ENCODE peak calls at places on chromosomes 4 and X, in five cellular contexts. L is NCI-H774; Y is NCI-H460; V is caudate nucleus; E is stimulated activated CD4-positive, alpha-beta T cell treated with anti-CD3 and anti-CD28 coated beads, Interleukin-4, amount 100 ng/mL, for 1 hour. R is an unnamed sample.
A peak's percentile ranks its signal among the peaks of the same experiment; 100 is the strongest.

GRCh38 chr4:123555500-123556273 is 159.1 kb downstream of the SPRY1 start:
- DNase-seq in L (no peak), Y (no peak), V (peak; percentile 27), E (no peak), R (peak; percentile 62)

GRCh38 chr4:125681240-125681639 is 366.5 kb downstream of the FAT4 start:
- DNase-seq in L (no peak), Y (no peak), V (no peak), E (no peak), R (no peak)

GRCh38 chr4:46211406-46211805 is 87.6 kb upstream of the GABRG1 start:
- DNase-seq in L (no peak), Y (no peak), V (no peak), E (no peak), R (no peak)

GRCh38 chr4:5616331-5616950 is 91.9 kb downstream of the EVC2 start:
- DNase-seq in L (no peak), Y (no peak), V (no peak), E (no peak), R (no peak)

GRCh38 chr4:180060159-180060889 is 2182.9 kb upstream of the TENM3 start:
- DNase-seq in L (no peak), Y (peak; percentile 18), V (no peak), E (no peak), R (no peak)

GRCh38 chr4:8278009-8278395 is 8.4 kb downstream of the HTRA3 start:
- DNase-seq in L (no peak), Y (no peak), V (no peak), E (no peak), R (no peak)

GRCh38 chrX:34638116-34638515 is 19.0 kb downstream of the TMEM47 start:
- DNase-seq in L (no peak), Y (peak; percentile 22), V (no peak), E (no peak), R (no peak)

GRCh38 chrX:12249997-12250396 is 111.7 kb downstream of the FRMPD4 start:
- DNase-seq in L (no peak), Y (no peak), V (no peak), E (no peak), R (no peak)

GRCh38 chr4:46648088-46648744 is 258.3 kb upstream of the GABRA2 start:
- DNase-seq in L (peak; percentile 6), Y (peak; percentile 4), V (no peak), E (no peak), R (peak; percentile 2)

GRCh38 chrX:96771500-96771899 is 86.9 kb downstream of the DIAPH2 start:
- DNase-seq in L (no peak), Y (no peak), V (no peak), E (no peak), R (no peak)

GRCh38 chr4:110085131-110085530 is 113.3 kb downstream of the ELOVL6 start:
- DNase-seq in L (no peak), Y (no peak), V (no peak), E (no peak), R (no peak)

GRCh38 chr4:76090241-76090691 is 15.8 kb downstream of the ART3 start:
- DNase-seq in L (no peak), Y (no peak), V (no peak), E (no peak), R (peak; percentile 39)

GRCh38 chr4:87228561-87228860 is 8.1 kb upstream of the KLHL8 start:
- DNase-seq in L (no peak), Y (no peak), V (no peak), E (no peak), R (no peak)

GRCh38 chr4:163565228-163566040 is 70.9 kb downstream of the TMA16 start:
- DNase-seq in L (no peak), Y (no peak), V (no peak), E (no peak), R (no peak)

GRCh38 chr4:13626492-13627184 is 887 bp downstream of the BOD1L1 start:
- DNase-seq in L (no peak), Y (no peak), V (no peak), E (no peak), R (no peak)

GRCh38 chrX:150212672-150213480 is 150.2 kb upstream of the MAMLD1 start:
- DNase-seq in L (no peak), Y (no peak), V (no peak), E (no peak), R (no peak)

GRCh38 chrX:122913134-122913533 is 270.9 kb upstream of the GRIA3 start:
- DNase-seq in L (no peak), Y (no peak), V (no peak), E (no peak), R (no peak)

GRCh38 chr4:52824603-52825310 is 37.4 kb upstream of the RASL11B start:
- DNase-seq in L (no peak), Y (no peak), V (no peak), E (no peak), R (no peak)

GRCh38 chr4:6710282-6710681 is 617 bp upstream of the MRFAP1L1 start:
- DNase-seq in L (no peak), Y (no peak), V (no peak), E (no peak), R (no peak)

GRCh38 chr4:161894493-161895167 is 269.2 kb downstream of the FSTL5 start:
- DNase-seq in L (no peak), Y (no peak), V (no peak), E (no peak), R (no peak)

GRCh38 chr4:99861120-99861905 is 32.9 kb downstream of the LAMTOR3 start:
- DNase-seq in L (no peak), Y (no peak), V (no peak), E (no peak), R (no peak)

GRCh38 chr4:14196141-14196540 is 568.6 kb upstream of the BOD1L1 start:
- DNase-seq in L (no peak), Y (peak; percentile 27), V (peak; percentile 6), E (peak; percentile 3), R (peak; percentile 9)

GRCh38 chrX:152896450-152896849 is 1.4 kb upstream of the ZNF185 start:
- DNase-seq in L (no peak), Y (no peak), V (no peak), E (no peak), R (peak; percentile 45)

GRCh38 chr4:140094701-140095420 is 59.1 kb downstream of the MAML3 start:
- DNase-seq in L (no peak), Y (peak; percentile 84), V (peak; percentile 40), E (peak; percentile 60), R (no peak)

GRCh38 chr4:138275946-138276621 is 33.9 kb upstream of the SLC7A11 start:
- DNase-seq in L (no peak), Y (no peak), V (no peak), E (no peak), R (peak; percentile 39)

GRCh38 chrX:129744881-129745321 is 6.1 kb downstream of the XPNPEP2 start:
- DNase-seq in L (no peak), Y (no peak), V (no peak), E (no peak), R (no peak)

GRCh38 chr4:16626945-16627344 is 271.5 kb downstream of the LDB2 start:
- DNase-seq in L (no peak), Y (no peak), V (no peak), E (no peak), R (peak; percentile 46)

GRCh38 chr4:2799444-2799911 is 6.6 kb downstream of the SH3BP2 start:
- DNase-seq in L (no peak), Y (no peak), V (no peak), E (no peak), R (no peak)

GRCh38 chr4:83082777-83083176 is 31.8 kb downstream of the PLAC8 start:
- DNase-seq in L (no peak), Y (no peak), V (no peak), E (no peak), R (no peak)

GRCh38 chrX:142250502-142250901 is 45.4 kb upstream of the MAGEC2 start:
- DNase-seq in L (no peak), Y (no peak), V (no peak), E (no peak), R (no peak)

GRCh38 chr4:1490906-1491629 is 84.8 kb upstream of the NKX1-1 start:
- DNase-seq in L (no peak), Y (no peak), V (peak; percentile 62), E (no peak), R (no peak)

GRCh38 chr4:124253080-124253479 is 459.5 kb downstream of the ANKRD50 start:
- DNase-seq in L (peak; percentile 42), Y (no peak), V (no peak), E (no peak), R (no peak)

GRCh38 chrX:128287693-128288092 is 235.5 kb upstream of the ACTRT1 start:
- DNase-seq in L (no peak), Y (no peak), V (no peak), E (no peak), R (no peak)

GRCh38 chr4:23234018-23234417 is 541.3 kb downstream of the GBA3 start:
- DNase-seq in L (no peak), Y (no peak), V (no peak), E (no peak), R (no peak)

GRCh38 chr4:15013585-15013984 is 11.3 kb downstream of the CPEB2 start:
- DNase-seq in L (no peak), Y (no peak), V (no peak), E (no peak), R (no peak)

R was measured in HTR-8/SVneo.